ENCODE peak calls at places on chromosomes 12 and 14, in eight cellular contexts. One of them, this sample, is unnamed.
A peak's percentile ranks its signal among the peaks of the same experiment; 100 is the strongest.

GRCh38 chr14:57262117-57262516 is 6.6 kb downstream of the EXOC5 start:
- DNase-seq in stimulated activated CD4-positive, alpha-beta T cell treated with anti-CD3 and anti-CD28 coated beads, Interleukin-2, amount 100 ng/mL, for 4 hours: no peak
- DNase-seq in activated T-helper 2 cell treated with anti-CD3 and anti-CD28 coated beads, Interferon-gamma antibody, Interleukin-2, Interleukin-4, amounts not matched to agents 10 μg/mL and 5 μg/mL and 100 μg/mL, durations not matched to agents 14 hours and 24 hours and 36 hours: no peak
- DNase-seq in HFF-Myc: no peak
- DNase-seq in cerebellar cortex: no peak
- DNase-seq in AG08396: no peak
- DNase-seq in activated CD4-positive, alpha-beta T cell treated with anti-CD3 and anti-CD28 coated beads, Interleukin-2, amount 10 ng/mL, durations not matched to agents 7 days and 5 days: no peak
- DNase-seq in Ammon's horn: no peak
- DNase-seq in this sample: no peak

GRCh38 chr14:37343307-37344094 is 145.8 kb downstream of the MIPOL1 start:
- DNase-seq in stimulated activated CD4-positive, alpha-beta T cell treated with anti-CD3 and anti-CD28 coated beads, Interleukin-2, amount 100 ng/mL, for 4 hours: no peak
- DNase-seq in activated T-helper 2 cell treated with anti-CD3 and anti-CD28 coated beads, Interferon-gamma antibody, Interleukin-2, Interleukin-4, amounts not matched to agents 10 μg/mL and 5 μg/mL and 100 μg/mL, durations not matched to agents 14 hours and 24 hours and 36 hours: no peak
- DNase-seq in HFF-Myc: no peak
- DNase-seq in Ammon's horn: no peak
- DNase-seq in activated CD4-positive, alpha-beta T cell treated with anti-CD3 and anti-CD28 coated beads, Interleukin-2, amount 10 ng/mL, durations not matched to agents 7 days and 5 days: no peak
- DNase-seq in AG08396: peak; percentile 2
- DNase-seq in cerebellar cortex: no peak
- DNase-seq in this sample: no peak

GRCh38 chr14:104802120-104802912 is 1.4 kb downstream of the ZBTB42 start:
- DNase-seq in AG08396: no peak
- DNase-seq in activated T-helper 2 cell treated with anti-CD3 and anti-CD28 coated beads, Interferon-gamma antibody, Interleukin-2, Interleukin-4, amounts not matched to agents 10 μg/mL and 5 μg/mL and 100 μg/mL, durations not matched to agents 14 hours and 24 hours and 36 hours: no peak
- DNase-seq in activated CD4-positive, alpha-beta T cell treated with anti-CD3 and anti-CD28 coated beads, Interleukin-2, amount 10 ng/mL, durations not matched to agents 7 days and 5 days: no peak
- DNase-seq in stimulated activated CD4-positive, alpha-beta T cell treated with anti-CD3 and anti-CD28 coated beads, Interleukin-2, amount 100 ng/mL, for 4 hours: no peak
- DNase-seq in Ammon's horn: no peak
- DNase-seq in cerebellar cortex: no peak
- DNase-seq in HFF-Myc: no peak
- DNase-seq in this sample: no peak

GRCh38 chr12:54197037-54197909 is 8.5 kb upstream of the SMUG1 start:
- DNase-seq in cerebellar cortex: no peak
- DNase-seq in AG08396: no peak
- DNase-seq in HFF-Myc: no peak
- DNase-seq in activated CD4-positive, alpha-beta T cell treated with anti-CD3 and anti-CD28 coated beads, Interleukin-2, amount 10 ng/mL, durations not matched to agents 7 days and 5 days: no peak
- DNase-seq in stimulated activated CD4-positive, alpha-beta T cell treated with anti-CD3 and anti-CD28 coated beads, Interleukin-2, amount 100 ng/mL, for 4 hours: no peak
- DNase-seq in Ammon's horn: no peak
- DNase-seq in activated T-helper 2 cell treated with anti-CD3 and anti-CD28 coated beads, Interferon-gamma antibody, Interleukin-2, Interleukin-4, amounts not matched to agents 10 μg/mL and 5 μg/mL and 100 μg/mL, durations not matched to agents 14 hours and 24 hours and 36 hours: no peak
- DNase-seq in this sample: peak; percentile 90

GRCh38 chr12:96985515-96986362 is 78.7 kb downstream of the NEDD1 start:
- DNase-seq in AG08396: peak; percentile 53
- DNase-seq in cerebellar cortex: no peak
- DNase-seq in stimulated activated CD4-positive, alpha-beta T cell treated with anti-CD3 and anti-CD28 coated beads, Interleukin-2, amount 100 ng/mL, for 4 hours: peak; percentile 22
- DNase-seq in HFF-Myc: no peak
- DNase-seq in activated T-helper 2 cell treated with anti-CD3 and anti-CD28 coated beads, Interferon-gamma antibody, Interleukin-2, Interleukin-4, amounts not matched to agents 10 μg/mL and 5 μg/mL and 100 μg/mL, durations not matched to agents 14 hours and 24 hours and 36 hours: peak; percentile 22
- DNase-seq in activated CD4-positive, alpha-beta T cell treated with anti-CD3 and anti-CD28 coated beads, Interleukin-2, amount 10 ng/mL, durations not matched to agents 7 days and 5 days: peak; percentile 16
- DNase-seq in Ammon's horn: peak; percentile 7
- DNase-seq in this sample: peak; percentile 7

GRCh38 chr14:105141486-105142281 is 26.9 kb downstream of the JAG2 start:
- DNase-seq in HFF-Myc: no peak
- DNase-seq in activated T-helper 2 cell treated with anti-CD3 and anti-CD28 coated beads, Interferon-gamma antibody, Interleukin-2, Interleukin-4, amounts not matched to agents 10 μg/mL and 5 μg/mL and 100 μg/mL, durations not matched to agents 14 hours and 24 hours and 36 hours: no peak
- DNase-seq in cerebellar cortex: no peak
- DNase-seq in stimulated activated CD4-positive, alpha-beta T cell treated with anti-CD3 and anti-CD28 coated beads, Interleukin-2, amount 100 ng/mL, for 4 hours: no peak
- DNase-seq in activated CD4-positive, alpha-beta T cell treated with anti-CD3 and anti-CD28 coated beads, Interleukin-2, amount 10 ng/mL, durations not matched to agents 7 days and 5 days: no peak
- DNase-seq in Ammon's horn: no peak
- DNase-seq in AG08396: no peak
- DNase-seq in this sample: no peak

GRCh38 chr14:76776306-76777251 is 15.3 kb downstream of the VASH1 start:
- DNase-seq in AG08396: no peak
- DNase-seq in activated T-helper 2 cell treated with anti-CD3 and anti-CD28 coated beads, Interferon-gamma antibody, Interleukin-2, Interleukin-4, amounts not matched to agents 10 μg/mL and 5 μg/mL and 100 μg/mL, durations not matched to agents 14 hours and 24 hours and 36 hours: no peak
- DNase-seq in activated CD4-positive, alpha-beta T cell treated with anti-CD3 and anti-CD28 coated beads, Interleukin-2, amount 10 ng/mL, durations not matched to agents 7 days and 5 days: no peak
- DNase-seq in cerebellar cortex: no peak
- DNase-seq in stimulated activated CD4-positive, alpha-beta T cell treated with anti-CD3 and anti-CD28 coated beads, Interleukin-2, amount 100 ng/mL, for 4 hours: no peak
- DNase-seq in Ammon's horn: peak; percentile 21
- DNase-seq in HFF-Myc: no peak
- DNase-seq in this sample: no peak

GRCh38 chr12:87283111-87283510 is 746.1 kb downstream of the C12orf50 start:
- DNase-seq in Ammon's horn: no peak
- DNase-seq in HFF-Myc: no peak
- DNase-seq in activated CD4-positive, alpha-beta T cell treated with anti-CD3 and anti-CD28 coated beads, Interleukin-2, amount 10 ng/mL, durations not matched to agents 7 days and 5 days: no peak
- DNase-seq in stimulated activated CD4-positive, alpha-beta T cell treated with anti-CD3 and anti-CD28 coated beads, Interleukin-2, amount 100 ng/mL, for 4 hours: no peak
- DNase-seq in activated T-helper 2 cell treated with anti-CD3 and anti-CD28 coated beads, Interferon-gamma antibody, Interleukin-2, Interleukin-4, amounts not matched to agents 10 μg/mL and 5 μg/mL and 100 μg/mL, durations not matched to agents 14 hours and 24 hours and 36 hours: no peak
- DNase-seq in AG08396: no peak
- DNase-seq in cerebellar cortex: no peak
- DNase-seq in this sample: no peak

GRCh38 chr14:53979747-53980642 is 23.4 kb upstream of the BMP4 start:
- DNase-seq in stimulated activated CD4-positive, alpha-beta T cell treated with anti-CD3 and anti-CD28 coated beads, Interleukin-2, amount 100 ng/mL, for 4 hours: no peak
- DNase-seq in activated CD4-positive, alpha-beta T cell treated with anti-CD3 and anti-CD28 coated beads, Interleukin-2, amount 10 ng/mL, durations not matched to agents 7 days and 5 days: no peak
- DNase-seq in HFF-Myc: peak; percentile 79
- DNase-seq in activated T-helper 2 cell treated with anti-CD3 and anti-CD28 coated beads, Interferon-gamma antibody, Interleukin-2, Interleukin-4, amounts not matched to agents 10 μg/mL and 5 μg/mL and 100 μg/mL, durations not matched to agents 14 hours and 24 hours and 36 hours: no peak
- DNase-seq in Ammon's horn: no peak
- DNase-seq in AG08396: peak; percentile 60
- DNase-seq in cerebellar cortex: peak; percentile 54
- DNase-seq in this sample: peak; percentile 92

GRCh38 chr14:61203059-61203753 is 77.9 kb downstream of the TMEM30B start:
- DNase-seq in cerebellar cortex: no peak
- DNase-seq in Ammon's horn: no peak
- DNase-seq in AG08396: no peak
- DNase-seq in HFF-Myc: no peak
- DNase-seq in activated CD4-positive, alpha-beta T cell treated with anti-CD3 and anti-CD28 coated beads, Interleukin-2, amount 10 ng/mL, durations not matched to agents 7 days and 5 days: no peak
- DNase-seq in stimulated activated CD4-positive, alpha-beta T cell treated with anti-CD3 and anti-CD28 coated beads, Interleukin-2, amount 100 ng/mL, for 4 hours: no peak
- DNase-seq in activated T-helper 2 cell treated with anti-CD3 and anti-CD28 coated beads, Interferon-gamma antibody, Interleukin-2, Interleukin-4, amounts not matched to agents 10 μg/mL and 5 μg/mL and 100 μg/mL, durations not matched to agents 14 hours and 24 hours and 36 hours: no peak
- DNase-seq in this sample: peak; percentile 99

GRCh38 chr12:132806857-132807256 is 21.8 kb downstream of the GOLGA3 start:
- DNase-seq in activated CD4-positive, alpha-beta T cell treated with anti-CD3 and anti-CD28 coated beads, Interleukin-2, amount 10 ng/mL, durations not matched to agents 7 days and 5 days: peak; percentile 15
- DNase-seq in AG08396: no peak
- DNase-seq in activated T-helper 2 cell treated with anti-CD3 and anti-CD28 coated beads, Interferon-gamma antibody, Interleukin-2, Interleukin-4, amounts not matched to agents 10 μg/mL and 5 μg/mL and 100 μg/mL, durations not matched to agents 14 hours and 24 hours and 36 hours: no peak
- DNase-seq in stimulated activated CD4-positive, alpha-beta T cell treated with anti-CD3 and anti-CD28 coated beads, Interleukin-2, amount 100 ng/mL, for 4 hours: peak; percentile 13
- DNase-seq in Ammon's horn: no peak
- DNase-seq in cerebellar cortex: no peak
- DNase-seq in HFF-Myc: no peak
- DNase-seq in this sample: no peak

GRCh38 chr14:39393289-39393688 is 38.9 kb downstream of the FBXO33 start:
- DNase-seq in Ammon's horn: no peak
- DNase-seq in activated T-helper 2 cell treated with anti-CD3 and anti-CD28 coated beads, Interferon-gamma antibody, Interleukin-2, Interleukin-4, amounts not matched to agents 10 μg/mL and 5 μg/mL and 100 μg/mL, durations not matched to agents 14 hours and 24 hours and 36 hours: no peak
- DNase-seq in HFF-Myc: no peak
- DNase-seq in activated CD4-positive, alpha-beta T cell treated with anti-CD3 and anti-CD28 coated beads, Interleukin-2, amount 10 ng/mL, durations not matched to agents 7 days and 5 days: no peak
- DNase-seq in AG08396: no peak
- DNase-seq in cerebellar cortex: no peak
- DNase-seq in stimulated activated CD4-positive, alpha-beta T cell treated with anti-CD3 and anti-CD28 coated beads, Interleukin-2, amount 100 ng/mL, for 4 hours: no peak
- DNase-seq in this sample: no peak

GRCh38 chr12:53968214-53969127 is 4.5 kb upstream of the HOXC11 start:
- DNase-seq in Ammon's horn: no peak
- DNase-seq in cerebellar cortex: no peak
- DNase-seq in activated CD4-positive, alpha-beta T cell treated with anti-CD3 and anti-CD28 coated beads, Interleukin-2, amount 10 ng/mL, durations not matched to agents 7 days and 5 days: no peak
- DNase-seq in activated T-helper 2 cell treated with anti-CD3 and anti-CD28 coated beads, Interferon-gamma antibody, Interleukin-2, Interleukin-4, amounts not matched to agents 10 μg/mL and 5 μg/mL and 100 μg/mL, durations not matched to agents 14 hours and 24 hours and 36 hours: no peak
- DNase-seq in stimulated activated CD4-positive, alpha-beta T cell treated with anti-CD3 and anti-CD28 coated beads, Interleukin-2, amount 100 ng/mL, for 4 hours: no peak
- DNase-seq in AG08396: no peak
- DNase-seq in HFF-Myc: no peak
- DNase-seq in this sample: no peak